ENCODE peak calls at places on chromosomes 3 and 15, in seven cellular contexts. One of them, this sample, is unnamed. For H3K4me1, the result is how much of the 10 kb centered on the place peaks cover.

GRCh38 chr15:36332896-36333295 is 246.5 kb upstream of the CDIN1 start:
- DNase-seq in lower lobe of right lung: no peak
- DNase-seq in breast epithelium: no peak
- DNase-seq in BE2C: no peak
- DNase-seq in ovary: no peak
- DNase-seq in HAP-1: no peak
- DNase-seq in uterus: no peak
- DNase-seq in this sample: no peak

GRCh38 chr15:74790080-74790916 is 8.4 kb downstream of the CSK start:
- DNase-seq in BE2C: peak
- DNase-seq in lower lobe of right lung: peak
- DNase-seq in uterus: peak
- DNase-seq in ovary: peak
- DNase-seq in breast epithelium: no peak
- DNase-seq in HAP-1: peak
- DNase-seq in this sample: peak

GRCh38 chr15:101305820-101306255 is 10.8 kb upstream of the SNRPA1 start:
- DNase-seq in lower lobe of right lung: peak
- DNase-seq in breast epithelium: no peak
- DNase-seq in ovary: no peak
- DNase-seq in HAP-1: no peak
- DNase-seq in BE2C: no peak
- DNase-seq in uterus: no peak
- DNase-seq in this sample: peak

GRCh38 chr15:101242160-101242998 is 9.5 kb downstream of the CHSY1 start:
- DNase-seq in BE2C: no peak
- DNase-seq in ovary: no peak
- DNase-seq in breast epithelium: no peak
- DNase-seq in lower lobe of right lung: no peak
- DNase-seq in uterus: no peak
- DNase-seq in HAP-1: no peak
- DNase-seq in this sample: peak

GRCh38 chr15:94324835-94325767 is 93.7 kb downstream of the MCTP2 start:
- DNase-seq in ovary: no peak
- DNase-seq in HAP-1: no peak
- DNase-seq in uterus: no peak
- DNase-seq in breast epithelium: no peak
- DNase-seq in BE2C: no peak
- DNase-seq in lower lobe of right lung: no peak
- DNase-seq in this sample: peak

GRCh38 chr3:53375019-53375418 is 27.7 kb upstream of the DCP1A start:
- DNase-seq in uterus: peak
- DNase-seq in BE2C: peak
- DNase-seq in breast epithelium: peak
- DNase-seq in HAP-1: peak
- DNase-seq in ovary: peak
- DNase-seq in lower lobe of right lung: peak
- DNase-seq in this sample: no peak

GRCh38 chr15:76584868-76585572 is 248.4 kb downstream of the ISL2 start:
- DNase-seq in BE2C: no peak
- DNase-seq in ovary: no peak
- DNase-seq in HAP-1: no peak
- DNase-seq in lower lobe of right lung: no peak
- DNase-seq in uterus: no peak
- DNase-seq in breast epithelium: no peak
- DNase-seq in this sample: no peak

GRCh38 chr3:15009156-15009555 is 56.0 kb downstream of the MRPS25 start:
- DNase-seq in lower lobe of right lung: no peak
- DNase-seq in uterus: no peak
- DNase-seq in HAP-1: no peak
- DNase-seq in breast epithelium: no peak
- DNase-seq in BE2C: no peak
- DNase-seq in ovary: no peak
- DNase-seq in this sample: no peak

GRCh38 chr15:36617529-36618196 is 38.2 kb downstream of the CDIN1 start:
- DNase-seq in BE2C: no peak
- DNase-seq in lower lobe of right lung: no peak
- DNase-seq in uterus: no peak
- DNase-seq in breast epithelium: no peak
- DNase-seq in ovary: no peak
- DNase-seq in HAP-1: no peak
- DNase-seq in this sample: no peak

GRCh38 chr3:60017631-60018030 is 967.8 kb upstream of the CFAP20DC start:
- DNase-seq in uterus: no peak
- DNase-seq in BE2C: no peak
- DNase-seq in HAP-1: no peak
- DNase-seq in lower lobe of right lung: no peak
- DNase-seq in ovary: no peak
- DNase-seq in breast epithelium: no peak
- DNase-seq in this sample: no peak

GRCh38 chr15:92683511-92683834 is 27.9 kb upstream of the FAM174B start:
- DNase-seq in uterus: peak
- DNase-seq in ovary: peak
- DNase-seq in breast epithelium: no peak
- DNase-seq in BE2C: peak
- DNase-seq in lower lobe of right lung: no peak
- DNase-seq in HAP-1: peak
- DNase-seq in this sample: no peak

GRCh38 chr3:113697192-113698090 is 999 bp upstream of the USF3 start:
- DNase-seq in BE2C: peak
- DNase-seq in breast epithelium: no peak
- DNase-seq in HAP-1: peak
- DNase-seq in ovary: peak
- DNase-seq in lower lobe of right lung: peak
- DNase-seq in uterus: peak
- DNase-seq in this sample: peak

GRCh38 chr3:153785901-153786300 is 335.3 kb upstream of the ARHGEF26 start:
- DNase-seq in BE2C: no peak
- DNase-seq in lower lobe of right lung: no peak
- DNase-seq in ovary: no peak
- DNase-seq in HAP-1: no peak
- DNase-seq in breast epithelium: no peak
- DNase-seq in uterus: no peak
- DNase-seq in this sample: no peak

GRCh38 chr3:78878011-78878410 is 889.8 kb downstream of the ROBO1 start:
- DNase-seq in HAP-1: no peak
- DNase-seq in BE2C: no peak
- DNase-seq in uterus: no peak
- DNase-seq in breast epithelium: no peak
- DNase-seq in ovary: no peak
- DNase-seq in lower lobe of right lung: no peak
- DNase-seq in this sample: no peak

GRCh38 chr3:183092256-183092655 is 7.0 kb downstream of the MCCC1 start:
- DNase-seq in uterus: no peak
- DNase-seq in HAP-1: no peak
- DNase-seq in lower lobe of right lung: no peak
- DNase-seq in ovary: no peak
- DNase-seq in breast epithelium: no peak
- DNase-seq in BE2C: no peak
- DNase-seq in this sample: no peak

GRCh38 chr3:62644493-62644892 is 230.7 kb downstream of the CADPS start:
- DNase-seq in uterus: no peak
- DNase-seq in breast epithelium: no peak
- DNase-seq in ovary: no peak
- DNase-seq in BE2C: no peak
- DNase-seq in HAP-1: no peak
- DNase-seq in lower lobe of right lung: no peak
- DNase-seq in this sample: no peak

GRCh38 chr3:132432639-132433038 is 15.3 kb downstream of the DNAJC13 start:
- DNase-seq in uterus: no peak
- DNase-seq in lower lobe of right lung: no peak
- DNase-seq in breast epithelium: no peak
- DNase-seq in BE2C: peak
- DNase-seq in ovary: no peak
- DNase-seq in HAP-1: no peak
- DNase-seq in this sample: no peak

GRCh38 chr3:52507359-52507758 is 12.2 kb downstream of the STAB1 start:
- DNase-seq in BE2C: no peak
- DNase-seq in breast epithelium: no peak
- DNase-seq in uterus: no peak
- DNase-seq in ovary: no peak
- DNase-seq in HAP-1: no peak
- DNase-seq in lower lobe of right lung: no peak
- DNase-seq in this sample: no peak

GRCh38 chr15:50552238-50552637 is 5.8 kb upstream of the USP50 start:
- DNase-seq in lower lobe of right lung: no peak
- DNase-seq in uterus: no peak
- DNase-seq in HAP-1: no peak
- DNase-seq in BE2C: no peak
- DNase-seq in ovary: no peak
- DNase-seq in breast epithelium: no peak
- DNase-seq in this sample: no peak

GRCh38 chr3:136093771-136094170 is 102.4 kb downstream of the MSL2 start:
- DNase-seq in uterus: no peak
- DNase-seq in BE2C: no peak
- DNase-seq in breast epithelium: no peak
- DNase-seq in HAP-1: no peak
- DNase-seq in lower lobe of right lung: no peak
- DNase-seq in ovary: no peak
- DNase-seq in this sample: no peak

GRCh38 chr3:162195147-162195546 is 698.5 kb downstream of the OTOL1 start:
- DNase-seq in HAP-1: no peak
- DNase-seq in breast epithelium: no peak
- DNase-seq in uterus: no peak
- DNase-seq in ovary: no peak
- DNase-seq in BE2C: no peak
- DNase-seq in lower lobe of right lung: no peak
- DNase-seq in this sample: no peak

GRCh38 chr3:156586905-156587766 is 32.2 kb upstream of the SSR3 start:
- DNase-seq in uterus: no peak
- DNase-seq in lower lobe of right lung: no peak
- DNase-seq in HAP-1: no peak
- DNase-seq in BE2C: no peak
- DNase-seq in breast epithelium: no peak
- DNase-seq in ovary: no peak
- DNase-seq in this sample: no peak

GRCh38 chr3:175336406-175337133 is 477.4 kb downstream of the NAALADL2 start:
- DNase-seq in uterus: no peak
- DNase-seq in HAP-1: no peak
- DNase-seq in lower lobe of right lung: no peak
- DNase-seq in ovary: no peak
- DNase-seq in breast epithelium: no peak
- DNase-seq in BE2C: no peak
- DNase-seq in this sample: no peak

GRCh38 chr15:55893852-55894251 is 99.6 kb downstream of the NEDD4 start:
- DNase-seq in uterus: no peak
- DNase-seq in HAP-1: no peak
- DNase-seq in ovary: no peak
- DNase-seq in BE2C: no peak
- DNase-seq in breast epithelium: no peak
- DNase-seq in lower lobe of right lung: no peak
- DNase-seq in this sample: no peak

GRCh38 chr15:100891316-100892012 is 11.8 kb downstream of the ALDH1A3 start:
- DNase-seq in lower lobe of right lung: no peak
- DNase-seq in HAP-1: no peak
- DNase-seq in ovary: no peak
- DNase-seq in uterus: peak
- DNase-seq in BE2C: no peak
- DNase-seq in breast epithelium: no peak
- DNase-seq in this sample: no peak

GRCh38 chr15:89383635-89384604 is 49.3 kb upstream of the POLG start:
- DNase-seq in uterus: peak
- DNase-seq in breast epithelium: peak
- DNase-seq in BE2C: peak
- DNase-seq in ovary: peak
- DNase-seq in HAP-1: peak
- DNase-seq in lower lobe of right lung: no peak
- DNase-seq in this sample: no peak

GRCh38 chr3:135929670-135930069 is 35.9 kb upstream of the PPP2R3A start:
- DNase-seq in breast epithelium: no peak
- DNase-seq in ovary: peak
- DNase-seq in lower lobe of right lung: no peak
- DNase-seq in uterus: peak
- DNase-seq in BE2C: no peak
- DNase-seq in HAP-1: no peak
- DNase-seq in this sample: no peak

GRCh38 chr15:31353931-31354330 is 27.3 kb downstream of the KLF13 start:
- DNase-seq in HAP-1: no peak
- DNase-seq in breast epithelium: no peak
- DNase-seq in ovary: no peak
- DNase-seq in lower lobe of right lung: peak
- DNase-seq in uterus: peak
- DNase-seq in BE2C: no peak
- DNase-seq in this sample: no peak
- H3K4me1 ChIP-seq in HAP-1: under half
- H3K4me1 ChIP-seq in breast epithelium: under half
- H3K4me1 ChIP-seq in ovary: under half
- H3K4me1 ChIP-seq in lower lobe of right lung: half or more
- H3K4me1 ChIP-seq in uterus: under half
- H3K4me1 ChIP-seq in BE2C: under half
- H3K4me1 ChIP-seq in this sample: half or more

DNA sequence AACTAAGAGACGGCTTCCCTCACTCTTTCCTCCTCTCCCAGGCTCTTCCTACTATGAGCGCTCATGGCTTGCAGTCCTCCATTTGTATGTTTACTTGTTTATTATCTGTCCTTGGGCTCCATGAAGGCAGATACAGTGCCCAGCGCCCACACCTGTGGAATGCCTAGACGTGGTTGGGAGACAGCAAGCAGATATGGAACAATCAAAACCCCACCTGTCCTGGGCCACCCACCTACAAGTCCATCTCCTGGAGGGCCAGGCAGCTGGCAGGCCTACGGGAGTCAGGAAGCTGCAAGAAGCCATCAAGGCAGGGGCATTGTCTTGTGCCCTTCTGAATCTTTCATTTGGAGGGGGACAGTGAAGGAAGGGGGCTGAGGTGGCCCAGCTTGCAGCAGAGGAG is 104.7 kb downstream of the IQSEC1 start:
- DNase-seq in breast epithelium: no peak
- DNase-seq in ovary: no peak
- DNase-seq in BE2C: no peak
- DNase-seq in HAP-1: no peak
- DNase-seq in uterus: no peak
- DNase-seq in lower lobe of right lung: no peak
- DNase-seq in this sample: no peak
- H3K4me1 ChIP-seq in breast epithelium: under half
- H3K4me1 ChIP-seq in ovary: under half
- H3K4me1 ChIP-seq in BE2C: under half
- H3K4me1 ChIP-seq in HAP-1: under half
- H3K4me1 ChIP-seq in uterus: under half
- H3K4me1 ChIP-seq in lower lobe of right lung: under half
- H3K4me1 ChIP-seq in this sample: under half

GRCh38 chr15:78048410-78048946 is 29.0 kb downstream of the TBC1D2B start:
- DNase-seq in lower lobe of right lung: no peak
- DNase-seq in breast epithelium: no peak
- DNase-seq in ovary: no peak
- DNase-seq in uterus: no peak
- DNase-seq in HAP-1: no peak
- DNase-seq in BE2C: no peak
- DNase-seq in this sample: no peak
- H3K4me1 ChIP-seq in lower lobe of right lung: half or more
- H3K4me1 ChIP-seq in breast epithelium: under half
- H3K4me1 ChIP-seq in ovary: under half
- H3K4me1 ChIP-seq in uterus: under half
- H3K4me1 ChIP-seq in HAP-1: under half
- H3K4me1 ChIP-seq in BE2C: under half
- H3K4me1 ChIP-seq in this sample: half or more

DNA sequence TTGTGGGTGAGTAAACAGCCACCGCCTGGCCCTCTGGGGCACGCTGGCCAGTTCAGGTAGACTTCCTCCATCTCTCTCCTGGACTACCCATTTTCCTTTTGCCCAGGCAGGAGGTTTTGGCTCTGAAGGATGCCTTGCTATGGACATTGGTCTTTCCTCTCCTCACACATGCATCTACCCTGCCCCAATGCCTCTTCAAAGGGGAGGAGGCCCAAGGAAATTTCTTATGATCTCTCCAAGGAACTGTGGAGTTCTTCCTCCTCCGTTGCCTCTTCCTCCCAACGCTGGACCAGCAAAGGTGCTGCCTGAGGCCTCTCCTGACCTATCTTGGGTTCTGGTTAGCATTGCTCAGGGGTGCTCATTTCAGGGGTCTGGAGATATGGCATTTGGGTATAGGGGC is 33.5 kb downstream of the POMGNT2 start:
- DNase-seq in uterus: no peak
- DNase-seq in ovary: no peak
- DNase-seq in lower lobe of right lung: no peak
- DNase-seq in breast epithelium: no peak
- DNase-seq in HAP-1: no peak
- DNase-seq in BE2C: no peak
- DNase-seq in this sample: no peak
- H3K4me1 ChIP-seq in uterus: under half
- H3K4me1 ChIP-seq in ovary: under half
- H3K4me1 ChIP-seq in lower lobe of right lung: under half
- H3K4me1 ChIP-seq in breast epithelium: under half
- H3K4me1 ChIP-seq in HAP-1: under half
- H3K4me1 ChIP-seq in BE2C: under half
- H3K4me1 ChIP-seq in this sample: under half

This sample was measured in upper lobe of left lung.